ENCODE peak calls at places on chromosomes 1 and 21, in eight cellular contexts. One of them, this sample, is unnamed.

GRCh38 chr1:211118407-211119102 is 15.4 kb downstream of the KCNH1 start:
- DNase-seq in LNCaP clone FGC: no peak
- DNase-seq in astrocyte of the spinal cord: peak; percentile 48
- DNase-seq in HFFc6: peak; percentile 50
- DNase-seq in cardiac muscle cell: no peak
- DNase-seq in fibroblast of lung: peak; percentile 66
- DNase-seq in GM13976: no peak
- DNase-seq in foreskin fibroblast: peak; percentile 9
- DNase-seq in this sample: no peak

GRCh38 chr1:36481771-36482723 is 666 bp downstream of the CSF3R start:
- DNase-seq in LNCaP clone FGC: no peak
- DNase-seq in astrocyte of the spinal cord: no peak
- DNase-seq in HFFc6: no peak
- DNase-seq in cardiac muscle cell: no peak
- DNase-seq in fibroblast of lung: no peak
- DNase-seq in GM13976: peak; percentile 6
- DNase-seq in foreskin fibroblast: no peak
- DNase-seq in this sample: no peak

GRCh38 chr21:14356771-14357170 is 26.2 kb downstream of the HSPA13 start:
- DNase-seq in LNCaP clone FGC: no peak
- DNase-seq in astrocyte of the spinal cord: no peak
- DNase-seq in HFFc6: no peak
- DNase-seq in cardiac muscle cell: peak; percentile 2
- DNase-seq in fibroblast of lung: no peak
- DNase-seq in GM13976: no peak
- DNase-seq in foreskin fibroblast: no peak
- DNase-seq in this sample: no peak

GRCh38 chr1:24904731-24905354 is 25.2 kb downstream of the RUNX3 start:
- DNase-seq in LNCaP clone FGC: no peak
- DNase-seq in astrocyte of the spinal cord: no peak
- DNase-seq in HFFc6: no peak
- DNase-seq in cardiac muscle cell: no peak
- DNase-seq in fibroblast of lung: no peak
- DNase-seq in GM13976: no peak
- DNase-seq in foreskin fibroblast: no peak
- DNase-seq in this sample: peak; percentile 26

GRCh38 chr1:151851886-151852285 is 1.6 kb downstream of the THEM5 start:
- DNase-seq in LNCaP clone FGC: no peak
- DNase-seq in astrocyte of the spinal cord: no peak
- DNase-seq in HFFc6: no peak
- DNase-seq in cardiac muscle cell: no peak
- DNase-seq in fibroblast of lung: no peak
- DNase-seq in GM13976: no peak
- DNase-seq in foreskin fibroblast: no peak
- DNase-seq in this sample: no peak

GRCh38 chr1:26697978-26698849 is 2.4 kb downstream of the ARID1A start:
- DNase-seq in LNCaP clone FGC: peak; percentile 98
- DNase-seq in astrocyte of the spinal cord: peak; percentile 95
- DNase-seq in HFFc6: peak; percentile 97
- DNase-seq in cardiac muscle cell: peak; percentile 96
- DNase-seq in fibroblast of lung: peak; percentile 98
- DNase-seq in GM13976: peak; percentile 71
- DNase-seq in foreskin fibroblast: peak; percentile 93
- DNase-seq in this sample: peak; percentile 81

GRCh38 chr1:231663211-231663792 is 36.7 kb downstream of the DISC1 start:
- DNase-seq in LNCaP clone FGC: no peak
- DNase-seq in astrocyte of the spinal cord: peak; percentile 31
- DNase-seq in HFFc6: no peak
- DNase-seq in cardiac muscle cell: peak; percentile 42
- DNase-seq in fibroblast of lung: no peak
- DNase-seq in GM13976: no peak
- DNase-seq in foreskin fibroblast: peak; percentile 34
- DNase-seq in this sample: no peak

GRCh38 chr1:206672011-206672688 is 12.6 kb upstream of the MAPKAPK2 start:
- DNase-seq in LNCaP clone FGC: no peak
- DNase-seq in astrocyte of the spinal cord: no peak
- DNase-seq in HFFc6: no peak
- DNase-seq in cardiac muscle cell: no peak
- DNase-seq in fibroblast of lung: no peak
- DNase-seq in GM13976: no peak
- DNase-seq in foreskin fibroblast: no peak
- DNase-seq in this sample: no peak

GRCh38 chr21:14403681-14404318 is 20.9 kb upstream of the HSPA13 start:
- DNase-seq in LNCaP clone FGC: peak; percentile 19
- DNase-seq in astrocyte of the spinal cord: peak; percentile 41
- DNase-seq in HFFc6: peak; percentile 19
- DNase-seq in cardiac muscle cell: peak; percentile 60
- DNase-seq in fibroblast of lung: peak; percentile 23
- DNase-seq in GM13976: peak; percentile 28
- DNase-seq in foreskin fibroblast: peak; percentile 4
- DNase-seq in this sample: peak; percentile 19

GRCh38 chr1:115099693-115100050 is 10.4 kb upstream of the TSPAN2 start:
- DNase-seq in LNCaP clone FGC: peak; percentile 7
- DNase-seq in astrocyte of the spinal cord: no peak
- DNase-seq in HFFc6: peak; percentile 68
- DNase-seq in cardiac muscle cell: no peak
- DNase-seq in fibroblast of lung: peak; percentile 50
- DNase-seq in GM13976: no peak
- DNase-seq in foreskin fibroblast: no peak
- DNase-seq in this sample: no peak

GRCh38 chr1:100308777-100309176 is 42.8 kb downstream of the RTCA start:
- DNase-seq in LNCaP clone FGC: no peak
- DNase-seq in astrocyte of the spinal cord: peak; percentile 23
- DNase-seq in HFFc6: peak; percentile 18
- DNase-seq in cardiac muscle cell: peak; percentile 41
- DNase-seq in fibroblast of lung: peak; percentile 41
- DNase-seq in GM13976: no peak
- DNase-seq in foreskin fibroblast: peak; percentile 16
- DNase-seq in this sample: no peak

GRCh38 chr1:1891349-1892078 is 627 bp upstream of the GNB1 start:
- DNase-seq in LNCaP clone FGC: no peak
- DNase-seq in astrocyte of the spinal cord: peak; percentile 41
- DNase-seq in HFFc6: peak; percentile 18
- DNase-seq in cardiac muscle cell: peak; percentile 63
- DNase-seq in fibroblast of lung: peak; percentile 52
- DNase-seq in GM13976: peak; percentile 92
- DNase-seq in foreskin fibroblast: peak; percentile 50
- DNase-seq in this sample: peak; percentile 87

GRCh38 chr1:239717097-239718051 is 331.0 kb downstream of the CHRM3 start:
- DNase-seq in LNCaP clone FGC: peak; percentile 71
- DNase-seq in astrocyte of the spinal cord: no peak
- DNase-seq in HFFc6: peak; percentile 52
- DNase-seq in cardiac muscle cell: no peak
- DNase-seq in fibroblast of lung: peak; percentile 44
- DNase-seq in GM13976: no peak
- DNase-seq in foreskin fibroblast: no peak
- DNase-seq in this sample: no peak

GRCh38 chr1:44154665-44155064 is 13.2 kb upstream of the KLF18 start:
- DNase-seq in LNCaP clone FGC: peak; percentile 50
- DNase-seq in astrocyte of the spinal cord: no peak
- DNase-seq in HFFc6: no peak
- DNase-seq in cardiac muscle cell: no peak
- DNase-seq in fibroblast of lung: peak; percentile 32
- DNase-seq in GM13976: no peak
- DNase-seq in foreskin fibroblast: no peak
- DNase-seq in this sample: no peak

GRCh38 chr1:212860713-212861581 is 2.9 kb downstream of the FLVCR1 start:
- DNase-seq in LNCaP clone FGC: peak; percentile 70
- DNase-seq in astrocyte of the spinal cord: peak; percentile 18
- DNase-seq in HFFc6: peak; percentile 5
- DNase-seq in cardiac muscle cell: peak; percentile 6
- DNase-seq in fibroblast of lung: peak; percentile 27
- DNase-seq in GM13976: no peak
- DNase-seq in foreskin fibroblast: peak; percentile 6
- DNase-seq in this sample: no peak

DNA sequence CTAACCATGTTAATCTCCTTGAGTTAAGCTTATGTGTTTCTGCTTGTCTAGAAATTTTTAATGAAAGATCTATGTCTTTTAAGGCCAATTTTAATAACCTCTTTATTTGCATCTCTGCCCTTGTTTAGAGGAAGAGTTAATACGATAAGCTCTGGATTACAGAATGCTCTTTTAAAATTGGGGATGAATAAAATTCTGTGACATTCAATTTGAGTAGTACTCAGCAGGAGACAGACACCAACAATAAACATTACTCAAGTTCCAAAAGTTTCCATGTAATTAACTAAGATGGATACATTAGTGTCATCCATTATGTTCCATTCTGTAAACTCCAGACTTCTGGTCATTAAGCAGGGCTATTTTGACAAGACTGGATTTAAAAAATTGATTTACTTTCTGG is 221.9 kb downstream of the NEGR1 start:
- DNase-seq in LNCaP clone FGC: no peak
- DNase-seq in astrocyte of the spinal cord: no peak
- DNase-seq in HFFc6: no peak
- DNase-seq in cardiac muscle cell: no peak
- DNase-seq in fibroblast of lung: no peak
- DNase-seq in GM13976: no peak
- DNase-seq in foreskin fibroblast: no peak
- DNase-seq in this sample: no peak
- TF ChIP-seq CTCF in LNCaP clone FGC: no peak
- TF ChIP-seq CTCF in astrocyte of the spinal cord: no peak
- TF ChIP-seq CTCF in HFFc6: no peak
- TF ChIP-seq CTCF in cardiac muscle cell: no peak
- TF ChIP-seq CTCF in fibroblast of lung: no peak
- TF ChIP-seq CTCF in GM13976: no peak
- TF ChIP-seq CTCF in foreskin fibroblast: no peak
- TF ChIP-seq CTCF in this sample: no peak

GRCh38 chr1:9278585-9279153 is 14.0 kb upstream of the SPSB1 start:
- DNase-seq in LNCaP clone FGC: no peak
- DNase-seq in astrocyte of the spinal cord: no peak
- DNase-seq in HFFc6: no peak
- DNase-seq in cardiac muscle cell: no peak
- DNase-seq in fibroblast of lung: no peak
- DNase-seq in GM13976: no peak
- DNase-seq in foreskin fibroblast: no peak
- DNase-seq in this sample: no peak

GRCh38 chr1:9278114-9278513 is 14.6 kb upstream of the SPSB1 start:
- DNase-seq in LNCaP clone FGC: no peak
- DNase-seq in astrocyte of the spinal cord: no peak
- DNase-seq in HFFc6: no peak
- DNase-seq in cardiac muscle cell: peak; percentile 60
- DNase-seq in fibroblast of lung: no peak
- DNase-seq in GM13976: no peak
- DNase-seq in foreskin fibroblast: no peak
- DNase-seq in this sample: no peak

GRCh38 chr1:9275161-9275560 is 17.5 kb upstream of the SPSB1 start:
- DNase-seq in LNCaP clone FGC: no peak
- DNase-seq in astrocyte of the spinal cord: no peak
- DNase-seq in HFFc6: no peak
- DNase-seq in cardiac muscle cell: peak; percentile 36
- DNase-seq in fibroblast of lung: no peak
- DNase-seq in GM13976: no peak
- DNase-seq in foreskin fibroblast: no peak
- DNase-seq in this sample: no peak

GRCh38 chr1:9273177-9273576 is 19.5 kb upstream of the SPSB1 start:
- DNase-seq in LNCaP clone FGC: no peak
- DNase-seq in astrocyte of the spinal cord: no peak
- DNase-seq in HFFc6: no peak
- DNase-seq in cardiac muscle cell: no peak
- DNase-seq in fibroblast of lung: no peak
- DNase-seq in GM13976: no peak
- DNase-seq in foreskin fibroblast: no peak
- DNase-seq in this sample: no peak

GRCh38 chr1:9275567-9276034 is 17.1 kb upstream of the SPSB1 start:
- DNase-seq in LNCaP clone FGC: no peak
- DNase-seq in astrocyte of the spinal cord: peak; percentile 86
- DNase-seq in HFFc6: peak; percentile 84
- DNase-seq in cardiac muscle cell: peak; percentile 76
- DNase-seq in fibroblast of lung: peak; percentile 93
- DNase-seq in GM13976: peak; percentile 76
- DNase-seq in foreskin fibroblast: peak; percentile 91
- DNase-seq in this sample: peak; percentile 85
- TF ChIP-seq CTCF in LNCaP clone FGC: no peak
- TF ChIP-seq CTCF in astrocyte of the spinal cord: no peak
- TF ChIP-seq CTCF in HFFc6: no peak
- TF ChIP-seq CTCF in cardiac muscle cell: no peak
- TF ChIP-seq CTCF in fibroblast of lung: no peak
- TF ChIP-seq CTCF in GM13976: no peak
- TF ChIP-seq CTCF in foreskin fibroblast: no peak
- TF ChIP-seq CTCF in this sample: no peak

GRCh38 chr1:230407351-230407750 is 18.8 kb downstream of the PGBD5 start:
- DNase-seq in LNCaP clone FGC: no peak
- DNase-seq in astrocyte of the spinal cord: no peak
- DNase-seq in HFFc6: no peak
- DNase-seq in cardiac muscle cell: no peak
- DNase-seq in fibroblast of lung: no peak
- DNase-seq in GM13976: no peak
- DNase-seq in foreskin fibroblast: no peak
- DNase-seq in this sample: no peak

GRCh38 chr1:230400007-230400344 is 26.2 kb downstream of the PGBD5 start:
- DNase-seq in LNCaP clone FGC: no peak
- DNase-seq in astrocyte of the spinal cord: no peak
- DNase-seq in HFFc6: no peak
- DNase-seq in cardiac muscle cell: no peak
- DNase-seq in fibroblast of lung: no peak
- DNase-seq in GM13976: no peak
- DNase-seq in foreskin fibroblast: no peak
- DNase-seq in this sample: no peak

GRCh38 chr1:230401096-230401495 is 25.0 kb downstream of the PGBD5 start:
- DNase-seq in LNCaP clone FGC: no peak
- DNase-seq in astrocyte of the spinal cord: no peak
- DNase-seq in HFFc6: no peak
- DNase-seq in cardiac muscle cell: no peak
- DNase-seq in fibroblast of lung: no peak
- DNase-seq in GM13976: no peak
- DNase-seq in foreskin fibroblast: no peak
- DNase-seq in this sample: no peak

GRCh38 chr1:230401763-230402294 is 24.3 kb downstream of the PGBD5 start:
- DNase-seq in LNCaP clone FGC: no peak
- DNase-seq in astrocyte of the spinal cord: no peak
- DNase-seq in HFFc6: peak; percentile 33
- DNase-seq in cardiac muscle cell: peak; percentile 54
- DNase-seq in fibroblast of lung: peak; percentile 81
- DNase-seq in GM13976: no peak
- DNase-seq in foreskin fibroblast: no peak
- DNase-seq in this sample: no peak

DNA sequence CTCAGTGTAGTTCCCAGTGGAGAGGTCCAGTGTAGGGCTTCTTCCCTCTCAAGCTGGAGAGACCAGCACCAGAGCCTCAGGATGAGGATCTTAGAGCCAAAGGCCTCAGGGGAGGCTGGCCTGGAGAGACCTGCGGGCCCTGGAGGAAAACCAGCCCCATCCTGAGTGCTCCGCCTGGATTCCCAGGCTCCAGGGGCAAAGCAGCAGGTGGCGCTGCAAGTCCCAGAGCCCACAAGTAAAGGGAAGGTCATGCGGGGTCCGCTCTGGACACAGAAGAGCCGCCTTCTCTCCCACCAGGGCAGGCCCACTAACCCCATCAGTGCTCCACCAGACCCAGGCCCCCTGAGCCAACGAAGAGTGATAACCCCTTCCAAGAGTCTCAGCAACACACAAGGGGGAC is 22.7 kb downstream of the PGBD5 start:
- DNase-seq in LNCaP clone FGC: no peak
- DNase-seq in astrocyte of the spinal cord: no peak
- DNase-seq in HFFc6: no peak
- DNase-seq in cardiac muscle cell: no peak
- DNase-seq in fibroblast of lung: no peak
- DNase-seq in GM13976: no peak
- DNase-seq in foreskin fibroblast: no peak
- DNase-seq in this sample: no peak
- TF ChIP-seq CTCF in LNCaP clone FGC: no peak
- TF ChIP-seq CTCF in astrocyte of the spinal cord: no peak
- TF ChIP-seq CTCF in HFFc6: no peak
- TF ChIP-seq CTCF in cardiac muscle cell: no peak
- TF ChIP-seq CTCF in fibroblast of lung: no peak
- TF ChIP-seq CTCF in GM13976: no peak
- TF ChIP-seq CTCF in foreskin fibroblast: no peak
- TF ChIP-seq CTCF in this sample: peak; percentile 18

GRCh38 chr1:23354260-23354659 is 10.2 kb upstream of the HNRNPR start:
- DNase-seq in LNCaP clone FGC: no peak
- DNase-seq in astrocyte of the spinal cord: no peak
- DNase-seq in HFFc6: no peak
- DNase-seq in cardiac muscle cell: no peak
- DNase-seq in fibroblast of lung: no peak
- DNase-seq in GM13976: no peak
- DNase-seq in foreskin fibroblast: no peak
- DNase-seq in this sample: no peak
- TF ChIP-seq CTCF in LNCaP clone FGC: no peak
- TF ChIP-seq CTCF in astrocyte of the spinal cord: peak; percentile 15
- TF ChIP-seq CTCF in HFFc6: peak; percentile 39
- TF ChIP-seq CTCF in cardiac muscle cell: peak; percentile 5
- TF ChIP-seq CTCF in fibroblast of lung: no peak
- TF ChIP-seq CTCF in GM13976: no peak
- TF ChIP-seq CTCF in foreskin fibroblast: no peak
- TF ChIP-seq CTCF in this sample: no peak

This sample was measured in GM13977.